ENCODE peak calls at places on chromosome 12, in ten cellular contexts. Q is fibroblast of lung, M is SK-N-SH, Z is MM.1S, X is astrocyte, I is HCT116, J is A549, H is neural progenitor cell, R is keratinocyte, L is Karpas-422. P is an unnamed sample.

GRCh38 chr12:124915249-124916236 is 1.1 kb upstream of the UBC start:
- DNase-seq in X (no peak), Q (no peak), L (peak; percentile 84), M (no peak), H (peak; percentile 79), I (no peak), Z (peak; percentile 45), R (no peak), J (no peak), P (peak; percentile 79)

GRCh38 chr12:106956048-106956935 is 585 bp downstream of the TMEM263 start:
- DNase-seq in L (peak; percentile 86), Z (peak; percentile 53), H (peak; percentile 62), R (no peak), J (peak; percentile 61), M (peak; percentile 86), X (peak; percentile 90), I (peak; percentile 73), Q (peak; percentile 93), P (peak; percentile 91)

GRCh38 chr12:24138041-24138440 is 188.6 kb upstream of the SOX5 start:
- DNase-seq in Q (no peak), M (no peak), J (no peak), L (no peak), Z (no peak), R (no peak), H (no peak), X (no peak), I (no peak), P (no peak)

GRCh38 chr12:47307680-47308399 is 228.1 kb upstream of the AMIGO2 start:
- DNase-seq in X (peak; percentile 48), Q (peak; percentile 65), R (peak; percentile 17), J (peak; percentile 49), L (peak; percentile 86), H (peak; percentile 68), M (peak; percentile 19), Z (peak; percentile 71), I (peak; percentile 49), P (peak; percentile 70)

GRCh38 chr12:1808798-1809480 is 11.4 kb upstream of the LRTM2 start:
- DNase-seq in M (no peak), Z (no peak), X (no peak), Q (no peak), H (no peak), J (no peak), I (no peak), L (no peak), R (no peak), P (no peak)

GRCh38 chr12:104306376-104306775 is 2.8 kb downstream of the EID3 start:
- DNase-seq in X (no peak), H (no peak), R (no peak), M (no peak), Q (no peak), J (no peak), Z (no peak), I (no peak), L (no peak), P (no peak)

GRCh38 chr12:75977952-75978671 is 53.5 kb downstream of the PHLDA1 start:
- DNase-seq in L (no peak), Z (peak; percentile 93), R (peak; percentile 93), H (no peak), I (peak; percentile 94), M (no peak), J (peak; percentile 94), X (peak; percentile 100), Q (peak; percentile 100), P (peak; percentile 99)

GRCh38 chr12:47194501-47194900 is 114.7 kb upstream of the AMIGO2 start:
- DNase-seq in Z (peak; percentile 19), X (no peak), L (no peak), R (no peak), H (no peak), Q (no peak), J (no peak), I (no peak), M (no peak), P (no peak)

GRCh38 chr12:115833704-115834103 is 443.8 kb downstream of the MED13L start:
- DNase-seq in M (no peak), J (no peak), I (no peak), R (no peak), L (no peak), Q (no peak), X (no peak), H (no peak), Z (no peak), P (no peak)

GRCh38 chr12:41907036-41907435 is 237.6 kb downstream of the GXYLT1 start:
- DNase-seq in L (no peak), J (no peak), M (no peak), X (no peak), Z (no peak), R (no peak), H (peak; percentile 5), I (no peak), Q (no peak), P (no peak)

GRCh38 chr12:45725631-45726593 is 3.6 kb upstream of the ARID2 start:
- DNase-seq in Z (peak; percentile 62), R (no peak), J (peak; percentile 46), I (no peak), Q (peak; percentile 36), M (peak; percentile 42), L (peak; percentile 73), X (peak; percentile 25), H (peak; percentile 49), P (peak; percentile 66)

GRCh38 chr12:43786899-43787693 is 19.0 kb downstream of the TWF1 start:
- DNase-seq in J (no peak), R (no peak), Z (no peak), I (no peak), X (peak; percentile 41), M (no peak), L (no peak), Q (peak; percentile 49), H (no peak), P (peak; percentile 35)
- H3K4me2 ChIP-seq in J (no peak overlapping the region), R (no peak overlapping the region), Z (no peak overlapping the region), I (no peak overlapping the region), X (no peak overlapping the region), M (no peak overlapping the region), L (no peak overlapping the region), Q (no peak overlapping the region), H (no peak overlapping the region), P (no peak overlapping the region)

GRCh38 chr12:96073346-96074336 is 38.3 kb upstream of the LTA4H start:
- DNase-seq in I (no peak), L (peak; percentile 46), H (peak; percentile 31), R (no peak), X (no peak), J (peak; percentile 38), Z (no peak), Q (no peak), M (no peak), P (peak; percentile 20)

GRCh38 chr12:96068636-96069035 is 33.2 kb upstream of the LTA4H start:
- DNase-seq in R (no peak), J (no peak), I (no peak), L (no peak), X (no peak), Z (no peak), H (no peak), Q (no peak), M (no peak), P (no peak)

GRCh38 chr12:96069511-96070231 is 34.3 kb upstream of the LTA4H start:
- DNase-seq in J (no peak), R (no peak), X (no peak), M (no peak), Z (no peak), Q (no peak), I (no peak), H (peak; percentile 45), L (no peak), P (no peak)

GRCh38 chr12:96068111-96068510 is 32.7 kb upstream of the LTA4H start:
- DNase-seq in X (no peak), Z (no peak), J (no peak), Q (no peak), H (no peak), R (no peak), L (no peak), M (no peak), I (no peak), P (no peak)

GRCh38 chr12:96070670-96071279 is 35.4 kb upstream of the LTA4H start:
- DNase-seq in X (peak; percentile 15), H (peak; percentile 72), R (no peak), I (no peak), M (peak; percentile 23), J (no peak), Z (no peak), L (peak; percentile 73), Q (peak; percentile 28), P (peak; percentile 57)
- H3K4me2 ChIP-seq in X (peak overlapping the region; percentile 33), H (peak overlapping the region; percentile 30), R (peak overlapping the region; percentile 31), I (peak overlapping the region; percentile 41), M (no peak overlapping the region), J (no peak overlapping the region), Z (no peak overlapping the region), L (peak overlapping the region; percentile 28), Q (no peak overlapping the region), P (no peak overlapping the region)

DNA sequence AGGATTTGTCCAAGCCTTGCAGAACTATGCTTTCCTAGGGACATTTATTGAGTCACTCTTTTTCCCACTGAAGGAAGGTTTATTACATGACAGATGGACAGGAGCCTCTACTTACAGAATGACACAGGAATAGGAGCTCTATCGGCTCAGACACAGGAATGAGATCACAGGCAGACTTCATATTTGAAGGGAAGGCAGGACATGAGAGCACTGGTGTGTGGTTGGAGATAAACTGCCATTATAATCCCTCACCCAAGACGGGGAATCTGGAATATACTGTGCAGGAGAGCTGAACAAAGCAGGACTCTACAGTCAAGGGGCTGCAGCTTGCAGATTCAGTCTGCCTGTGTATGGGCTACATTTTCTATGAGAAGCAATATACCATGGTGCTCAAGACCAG is 26.8 kb upstream of the IL22 start:
- DNase-seq in J (no peak), Z (no peak), Q (no peak), R (no peak), M (no peak), X (no peak), L (no peak), H (no peak), I (no peak), P (no peak)
- H3K4me2 ChIP-seq in J (no peak overlapping the region), Z (no peak overlapping the region), Q (no peak overlapping the region), R (no peak overlapping the region), M (no peak overlapping the region), X (no peak overlapping the region), L (no peak overlapping the region), H (no peak overlapping the region), I (no peak overlapping the region), P (no peak overlapping the region)

GRCh38 chr12:65895031-65895430 is 70.7 kb downstream of the HMGA2 start:
- DNase-seq in Z (no peak), L (no peak), H (no peak), J (no peak), R (no peak), X (no peak), Q (no peak), M (no peak), I (no peak), P (no peak)

GRCh38 chr12:65894624-65895023 is 70.3 kb downstream of the HMGA2 start:
- DNase-seq in I (no peak), Q (no peak), J (no peak), Z (no peak), H (no peak), M (no peak), L (no peak), X (no peak), R (no peak), P (no peak)

GRCh38 chr12:65894127-65894526 is 69.8 kb downstream of the HMGA2 start:
- DNase-seq in X (no peak), L (no peak), J (no peak), R (no peak), Z (no peak), H (no peak), Q (no peak), I (no peak), M (no peak), P (peak; percentile 41)

GRCh38 chr12:65896743-65897142 is 72.5 kb downstream of the HMGA2 start:
- DNase-seq in I (no peak), R (no peak), H (no peak), Q (peak; percentile 40), J (no peak), M (no peak), L (no peak), Z (no peak), X (no peak), P (no peak)

GRCh38 chr12:65895759-65896656 is 71.7 kb downstream of the HMGA2 start:
- DNase-seq in Q (peak; percentile 69), R (no peak), Z (no peak), H (peak; percentile 89), I (peak; percentile 51), J (no peak), X (peak; percentile 55), L (no peak), M (no peak), P (no peak)
- H3K4me2 ChIP-seq in Q (no peak overlapping the region), R (no peak overlapping the region), Z (no peak overlapping the region), H (peak overlapping the region; percentile 84), I (peak overlapping the region; percentile 59), J (peak overlapping the region; percentile 78), X (peak overlapping the region; percentile 82), L (no peak overlapping the region), M (peak overlapping the region; percentile 79), P (peak overlapping the region; percentile 7)